ENCODE peak calls at places on chromosomes 11 and 22, in six cellular contexts. One of them, this sample, is unnamed.

GRCh38 chr11:128686745-128687177 is 7.1 kb upstream of the FLI1 start:
- DNase-seq in foreskin fibroblast: peak
- DNase-seq in GM13977: peak
- DNase-seq in WERI-Rb-1: peak
- DNase-seq in HFFc6: no peak
- DNase-seq in astrocyte of the cerebellum: no peak
- DNase-seq in this sample: peak

GRCh38 chr11:61611309-61611708 is 30.4 kb upstream of the SYT7 start:
- DNase-seq in foreskin fibroblast: no peak
- DNase-seq in GM13977: no peak
- DNase-seq in WERI-Rb-1: peak
- DNase-seq in HFFc6: no peak
- DNase-seq in astrocyte of the cerebellum: no peak
- DNase-seq in this sample: no peak

GRCh38 chr11:1390603-1391164 is 950 bp downstream of the BRSK2 start:
- DNase-seq in foreskin fibroblast: no peak
- DNase-seq in GM13977: no peak
- DNase-seq in WERI-Rb-1: peak
- DNase-seq in HFFc6: no peak
- DNase-seq in astrocyte of the cerebellum: no peak
- DNase-seq in this sample: peak

GRCh38 chr22:37484115-37485005 is 1.8 kb downstream of the MFNG start:
- DNase-seq in foreskin fibroblast: no peak
- DNase-seq in GM13977: peak
- DNase-seq in WERI-Rb-1: peak
- DNase-seq in HFFc6: no peak
- DNase-seq in astrocyte of the cerebellum: no peak
- DNase-seq in this sample: no peak

GRCh38 chr22:27581241-27581640 is 220.3 kb downstream of the MN1 start:
- DNase-seq in foreskin fibroblast: no peak
- DNase-seq in GM13977: no peak
- DNase-seq in WERI-Rb-1: no peak
- DNase-seq in HFFc6: no peak
- DNase-seq in astrocyte of the cerebellum: no peak
- DNase-seq in this sample: no peak

GRCh38 chr22:38792833-38793232 is 1.1 kb downstream of the DNAL4 start:
- DNase-seq in foreskin fibroblast: no peak
- DNase-seq in GM13977: no peak
- DNase-seq in WERI-Rb-1: no peak
- DNase-seq in HFFc6: peak
- DNase-seq in astrocyte of the cerebellum: no peak
- DNase-seq in this sample: no peak

GRCh38 chr22:44120314-44120704 is 60.4 kb upstream of the PARVG start:
- DNase-seq in foreskin fibroblast: no peak
- DNase-seq in GM13977: no peak
- DNase-seq in WERI-Rb-1: peak
- DNase-seq in HFFc6: no peak
- DNase-seq in astrocyte of the cerebellum: no peak
- DNase-seq in this sample: no peak

GRCh38 chr11:77262803-77263202 is 38.7 kb downstream of the GDPD4 start:
- DNase-seq in foreskin fibroblast: no peak
- DNase-seq in GM13977: no peak
- DNase-seq in WERI-Rb-1: no peak
- DNase-seq in HFFc6: no peak
- DNase-seq in astrocyte of the cerebellum: no peak
- DNase-seq in this sample: no peak

GRCh38 chr11:8081591-8082021 is 595 bp downstream of the TUB start:
- DNase-seq in foreskin fibroblast: no peak
- DNase-seq in GM13977: no peak
- DNase-seq in WERI-Rb-1: no peak
- DNase-seq in HFFc6: no peak
- DNase-seq in astrocyte of the cerebellum: no peak
- DNase-seq in this sample: no peak

GRCh38 chr22:35959121-35959800 is 69.4 kb downstream of the RBFOX2 start:
- DNase-seq in foreskin fibroblast: no peak
- DNase-seq in GM13977: no peak
- DNase-seq in WERI-Rb-1: no peak
- DNase-seq in HFFc6: no peak
- DNase-seq in astrocyte of the cerebellum: no peak
- DNase-seq in this sample: no peak

GRCh38 chr11:100624346-100624745 is 62.7 kb upstream of the ARHGAP42 start:
- DNase-seq in foreskin fibroblast: no peak
- DNase-seq in GM13977: no peak
- DNase-seq in WERI-Rb-1: no peak
- DNase-seq in HFFc6: no peak
- DNase-seq in astrocyte of the cerebellum: no peak
- DNase-seq in this sample: no peak

GRCh38 chr11:1070594-1071462 is 3.8 kb upstream of the MUC2 start:
- DNase-seq in foreskin fibroblast: no peak
- DNase-seq in GM13977: no peak
- DNase-seq in WERI-Rb-1: no peak
- DNase-seq in HFFc6: no peak
- DNase-seq in astrocyte of the cerebellum: no peak
- DNase-seq in this sample: no peak

GRCh38 chr11:119683783-119684182 is 45.2 kb downstream of the NECTIN1 start:
- DNase-seq in foreskin fibroblast: no peak
- DNase-seq in GM13977: no peak
- DNase-seq in WERI-Rb-1: no peak
- DNase-seq in HFFc6: no peak
- DNase-seq in astrocyte of the cerebellum: no peak
- DNase-seq in this sample: peak

GRCh38 chr22:40898850-40899357 is 37.0 kb upstream of the DNAJB7 start:
- DNase-seq in foreskin fibroblast: peak
- DNase-seq in GM13977: peak
- DNase-seq in WERI-Rb-1: no peak
- DNase-seq in HFFc6: peak
- DNase-seq in astrocyte of the cerebellum: peak
- DNase-seq in this sample: no peak
- TF ChIP-seq CTCF in foreskin fibroblast: peak
- TF ChIP-seq CTCF in GM13977: peak
- TF ChIP-seq CTCF in WERI-Rb-1: peak
- TF ChIP-seq CTCF in HFFc6: peak
- TF ChIP-seq CTCF in astrocyte of the cerebellum: peak
- TF ChIP-seq CTCF in this sample: no peak

GRCh38 chr11:63970902-63971301 is 3.5 kb upstream of the COX8A start:
- DNase-seq in foreskin fibroblast: no peak
- DNase-seq in GM13977: no peak
- DNase-seq in WERI-Rb-1: no peak
- DNase-seq in HFFc6: no peak
- DNase-seq in astrocyte of the cerebellum: no peak
- DNase-seq in this sample: no peak

GRCh38 chr11:63978551-63979235 is 4.3 kb downstream of the COX8A start:
- DNase-seq in foreskin fibroblast: no peak
- DNase-seq in GM13977: no peak
- DNase-seq in WERI-Rb-1: no peak
- DNase-seq in HFFc6: no peak
- DNase-seq in astrocyte of the cerebellum: no peak
- DNase-seq in this sample: no peak

GRCh38 chr11:63979426-63979825 is 5.0 kb downstream of the COX8A start:
- DNase-seq in foreskin fibroblast: no peak
- DNase-seq in GM13977: no peak
- DNase-seq in WERI-Rb-1: no peak
- DNase-seq in HFFc6: no peak
- DNase-seq in astrocyte of the cerebellum: no peak
- DNase-seq in this sample: no peak

GRCh38 chr11:63974259-63975143 is at the start of gene COX8A:
- DNase-seq in foreskin fibroblast: peak
- DNase-seq in GM13977: peak
- DNase-seq in WERI-Rb-1: peak
- DNase-seq in HFFc6: peak
- DNase-seq in astrocyte of the cerebellum: peak
- DNase-seq in this sample: peak
- TF ChIP-seq CTCF in foreskin fibroblast: no peak
- TF ChIP-seq CTCF in GM13977: peak
- TF ChIP-seq CTCF in WERI-Rb-1: no peak
- TF ChIP-seq CTCF in HFFc6: peak
- TF ChIP-seq CTCF in astrocyte of the cerebellum: peak
- TF ChIP-seq CTCF in this sample: no peak

GRCh38 chr11:27701262-27702105 is 1.2 kb upstream of the BDNF start:
- DNase-seq in foreskin fibroblast: peak
- DNase-seq in GM13977: no peak
- DNase-seq in WERI-Rb-1: peak
- DNase-seq in HFFc6: peak
- DNase-seq in astrocyte of the cerebellum: no peak
- DNase-seq in this sample: no peak
- TF ChIP-seq CTCF in foreskin fibroblast: peak
- TF ChIP-seq CTCF in GM13977: peak
- TF ChIP-seq CTCF in WERI-Rb-1: peak
- TF ChIP-seq CTCF in HFFc6: peak
- TF ChIP-seq CTCF in astrocyte of the cerebellum: peak
- TF ChIP-seq CTCF in this sample: no peak

DNA sequence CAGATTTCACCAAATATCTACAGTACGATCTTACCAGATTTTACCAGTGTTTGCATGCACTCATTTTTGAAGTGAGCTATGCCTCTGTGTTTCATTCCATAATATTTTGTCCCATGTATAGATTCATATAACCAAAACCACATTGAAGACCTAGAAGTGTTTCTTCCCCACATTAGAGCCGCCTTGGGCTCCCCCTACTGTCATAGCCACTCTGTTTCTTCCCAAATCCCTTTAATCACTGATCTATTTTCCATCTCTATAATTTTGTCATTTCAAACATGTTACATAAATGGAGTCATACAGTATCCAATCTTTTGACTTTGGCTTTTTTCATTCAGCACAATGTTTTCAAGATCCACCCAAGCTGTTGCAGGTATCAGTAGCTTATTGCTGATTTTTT is 12.7 kb downstream of the MRGPRX3 start:
- DNase-seq in foreskin fibroblast: no peak
- DNase-seq in GM13977: no peak
- DNase-seq in WERI-Rb-1: no peak
- DNase-seq in HFFc6: no peak
- DNase-seq in astrocyte of the cerebellum: no peak
- DNase-seq in this sample: no peak
- TF ChIP-seq CTCF in foreskin fibroblast: no peak
- TF ChIP-seq CTCF in GM13977: peak
- TF ChIP-seq CTCF in WERI-Rb-1: no peak
- TF ChIP-seq CTCF in HFFc6: peak
- TF ChIP-seq CTCF in astrocyte of the cerebellum: peak
- TF ChIP-seq CTCF in this sample: no peak

DNA sequence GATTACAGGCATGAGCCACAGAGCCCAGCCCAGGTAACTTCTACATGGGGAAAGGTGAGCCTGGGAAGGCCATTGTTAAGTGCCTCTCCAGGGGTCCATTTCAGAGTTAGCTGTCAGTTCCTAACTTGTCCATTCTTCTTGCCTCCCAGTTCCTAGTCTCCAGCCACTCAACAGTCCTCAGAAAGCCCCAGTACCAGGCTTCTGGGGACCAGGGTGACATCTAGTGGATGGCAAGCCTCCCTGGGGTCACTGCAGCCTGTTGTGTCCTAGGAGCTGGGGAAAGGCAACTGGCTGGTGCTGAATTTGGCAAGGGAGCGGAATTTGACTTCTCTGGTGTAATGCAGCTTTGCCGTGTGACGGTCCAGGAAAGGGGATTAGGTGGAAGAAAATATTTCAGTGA is 2.1 kb downstream of the LGALS12 start:
- DNase-seq in foreskin fibroblast: no peak
- DNase-seq in GM13977: no peak
- DNase-seq in WERI-Rb-1: peak
- DNase-seq in HFFc6: peak
- DNase-seq in astrocyte of the cerebellum: no peak
- DNase-seq in this sample: peak
- TF ChIP-seq CTCF in foreskin fibroblast: peak
- TF ChIP-seq CTCF in GM13977: peak
- TF ChIP-seq CTCF in WERI-Rb-1: peak
- TF ChIP-seq CTCF in HFFc6: peak
- TF ChIP-seq CTCF in astrocyte of the cerebellum: no peak
- TF ChIP-seq CTCF in this sample: peak

GRCh38 chr22:32900856-32901255 is 99.4 kb downstream of the TIMP3 start:
- DNase-seq in foreskin fibroblast: no peak
- DNase-seq in GM13977: no peak
- DNase-seq in WERI-Rb-1: no peak
- DNase-seq in HFFc6: no peak
- DNase-seq in astrocyte of the cerebellum: no peak
- DNase-seq in this sample: no peak
- TF ChIP-seq CTCF in foreskin fibroblast: no peak
- TF ChIP-seq CTCF in GM13977: no peak
- TF ChIP-seq CTCF in WERI-Rb-1: no peak
- TF ChIP-seq CTCF in HFFc6: no peak
- TF ChIP-seq CTCF in astrocyte of the cerebellum: no peak
- TF ChIP-seq CTCF in this sample: no peak

GRCh38 chr22:40679964-40680818 is 907 bp downstream of the MCHR1 start:
- DNase-seq in foreskin fibroblast: no peak
- DNase-seq in GM13977: no peak
- DNase-seq in WERI-Rb-1: peak
- DNase-seq in HFFc6: peak
- DNase-seq in astrocyte of the cerebellum: no peak
- DNase-seq in this sample: no peak
- TF ChIP-seq CTCF in foreskin fibroblast: no peak
- TF ChIP-seq CTCF in GM13977: no peak
- TF ChIP-seq CTCF in WERI-Rb-1: peak
- TF ChIP-seq CTCF in HFFc6: no peak
- TF ChIP-seq CTCF in astrocyte of the cerebellum: peak
- TF ChIP-seq CTCF in this sample: no peak

This sample was measured in pancreas.